ENCODE peak calls at places on chromosomes 6 and 20, in five cellular contexts. I is RWPE1, Z is GM13977, N is HFFc6, Y is choroid plexus epithelial cell. K is an unnamed sample.

GRCh38 chr6:149271348-149272340 is 45.9 kb upstream of the TAB2 start:
- DNase-seq in I (no peak), N (no peak), Y (peak; percentile 88), Z (peak; percentile 49), K (no peak)

GRCh38 chr6:156487877-156488276 is 289.3 kb upstream of the ARID1B start:
- DNase-seq in Y (no peak), N (no peak), I (no peak), Z (no peak), K (no peak)

GRCh38 chr6:1923454-1923853 is 313.7 kb downstream of the FOXC1 start:
- DNase-seq in N (no peak), Z (no peak), Y (no peak), I (no peak), K (no peak)

GRCh38 chr6:34237722-34238506 is 1.2 kb downstream of the HMGA1 start:
- DNase-seq in Z (peak; percentile 76), I (no peak), Y (peak; percentile 31), N (no peak), K (no peak)

GRCh38 chr6:101178748-101179147 is 214.8 kb upstream of the GRIK2 start:
- DNase-seq in Z (no peak), Y (peak; percentile 3), N (no peak), I (no peak), K (no peak)

GRCh38 chr20:36391456-36391855 is 85.3 kb downstream of the DLGAP4 start:
- DNase-seq in Z (no peak), I (no peak), Y (peak; percentile 8), N (no peak), K (no peak)

GRCh38 chr6:125170376-125170775 is 16.8 kb downstream of the TPD52L1 start:
- DNase-seq in N (peak; percentile 25), Y (peak; percentile 47), Z (no peak), I (no peak), K (no peak)

GRCh38 chr6:131065112-131065823 is 2.2 kb upstream of the EPB41L2 start:
- DNase-seq in N (no peak), Z (no peak), Y (no peak), I (no peak), K (no peak)

GRCh38 chr20:21523398-21523868 is 9.6 kb upstream of the NKX2-2 start:
- DNase-seq in N (no peak), I (no peak), Y (no peak), Z (no peak), K (peak; percentile 57)

GRCh38 chr20:21090112-21090737 is 15.9 kb downstream of the LINC00237 start:
- DNase-seq in Y (no peak), N (no peak), Z (no peak), I (no peak), K (no peak)

GRCh38 chr20:40993794-40994540 is 34.7 kb upstream of the TOP1 start:
- DNase-seq in Y (no peak), N (no peak), I (no peak), Z (no peak), K (peak; percentile 23)

GRCh38 chr6:169520104-169520503 is 181.7 kb downstream of the WDR27 start:
- DNase-seq in Z (no peak), N (peak; percentile 50), Y (peak; percentile 77), I (no peak), K (no peak)

GRCh38 chr20:45904583-45905504 is 7.1 kb downstream of the PLTP start:
- DNase-seq in I (no peak), Y (no peak), Z (no peak), N (no peak), K (no peak)

GRCh38 chr20:57876163-57876562 is 166.3 kb upstream of the PMEPA1 start:
- DNase-seq in I (no peak), Y (no peak), Z (no peak), N (no peak), K (no peak)

GRCh38 chr20:41249781-41250281 is 67.7 kb downstream of the ZHX3 start:
- DNase-seq in Z (no peak), N (no peak), Y (peak; percentile 82), I (peak; percentile 71), K (no peak)

GRCh38 chr6:26197736-26198625 is 110.8 kb downstream of the HFE start:
- DNase-seq in N (peak; percentile 18), I (no peak), Z (no peak), Y (peak; percentile 30), K (no peak)

GRCh38 chr6:29005183-29005885 is at the start of gene ZNF311:
- DNase-seq in I (peak; percentile 80), N (no peak), Y (peak; percentile 80), Z (no peak), K (no peak)

GRCh38 chr20:49562341-49563014 is 5.5 kb downstream of the PTGIS start:
- DNase-seq in N (peak; percentile 60), Y (peak; percentile 76), I (peak; percentile 68), Z (no peak), K (peak; percentile 89)

GRCh38 chr6:26195376-26195923 is 108.2 kb downstream of the HFE start:
- DNase-seq in I (peak; percentile 85), Z (peak; percentile 69), N (peak; percentile 92), Y (peak; percentile 98), K (no peak)

GRCh38 chr20:44651507-44652373 is at the start of gene ADA:
- DNase-seq in N (no peak), Y (peak; percentile 32), Z (peak; percentile 56), I (peak; percentile 77), K (no peak)

GRCh38 chr6:167676666-167677421 is 149.9 kb upstream of the AFDN start:
- DNase-seq in Z (no peak), I (no peak), Y (no peak), N (no peak), K (no peak)

GRCh38 chr6:2725999-2726567 is 24.6 kb downstream of the MYLK4 start:
- DNase-seq in N (no peak), Z (peak; percentile 64), Y (peak; percentile 85), I (no peak), K (no peak)

GRCh38 chr6:57329933-57330332 is 12.5 kb downstream of the PRIM2 start:
- DNase-seq in N (no peak), Y (no peak), Z (no peak), I (no peak), K (no peak)

GRCh38 chr6:35448191-35448590 is 3.9 kb upstream of the FANCE start:
- DNase-seq in I (no peak), N (no peak), Y (no peak), Z (no peak), K (no peak)

GRCh38 chr6:42390228-42390934 is 61.3 kb downstream of the TRERF1 start:
- DNase-seq in N (no peak), Y (no peak), Z (no peak), I (no peak), K (no peak)

GRCh38 chr20:10557685-10558084 is 116.1 kb downstream of the JAG1 start:
- DNase-seq in N (no peak), Z (no peak), I (peak; percentile 61), Y (no peak), K (no peak)

GRCh38 chr6:14542670-14543366 is 425.2 kb downstream of the CD83 start:
- DNase-seq in I (peak; percentile 48), Z (peak; percentile 28), Y (peak; percentile 55), N (peak; percentile 34), K (no peak)

GRCh38 chr20:18739785-18740184 is 73.8 kb upstream of the SCP2D1 start:
- DNase-seq in I (no peak), N (peak; percentile 70), Z (no peak), Y (peak; percentile 89), K (no peak)

GRCh38 chr20:59006167-59006863 is 739 bp downstream of the CTSZ start:
- DNase-seq in N (peak; percentile 19), Z (peak; percentile 50), I (peak; percentile 51), Y (no peak), K (no peak)

GRCh38 chr20:34979366-34980153 is 23.9 kb downstream of the MYH7B start:
- DNase-seq in Y (no peak), N (no peak), Z (no peak), I (peak; percentile 44), K (no peak)

DNA sequence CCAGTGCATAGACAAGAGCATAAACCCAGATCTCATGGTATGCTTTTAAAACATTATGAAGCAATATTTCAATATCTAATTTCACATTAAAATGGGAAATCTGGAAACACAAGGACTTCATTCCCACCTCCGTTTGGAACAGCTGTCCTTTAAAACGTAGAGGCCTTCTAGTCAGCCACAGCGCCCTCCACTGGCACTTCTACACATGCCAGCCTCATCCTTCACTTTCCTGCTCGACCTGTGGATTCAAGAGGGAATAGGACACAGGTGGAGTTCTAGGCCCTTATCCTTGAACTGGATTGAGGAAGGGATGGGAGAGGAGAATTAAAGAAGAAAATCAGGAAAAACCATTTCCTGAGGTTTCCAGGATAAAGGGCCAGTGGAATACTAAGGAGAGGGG is 85.6 kb downstream of the LYRM4 start:
- DNase-seq in N (no peak), I (no peak), Y (no peak), Z (no peak), K (no peak)
- TF ChIP-seq CTCF in N (peak; percentile 68), I (no peak), Y (peak; percentile 68), Z (peak; percentile 62), K (peak; percentile 37)

DNA sequence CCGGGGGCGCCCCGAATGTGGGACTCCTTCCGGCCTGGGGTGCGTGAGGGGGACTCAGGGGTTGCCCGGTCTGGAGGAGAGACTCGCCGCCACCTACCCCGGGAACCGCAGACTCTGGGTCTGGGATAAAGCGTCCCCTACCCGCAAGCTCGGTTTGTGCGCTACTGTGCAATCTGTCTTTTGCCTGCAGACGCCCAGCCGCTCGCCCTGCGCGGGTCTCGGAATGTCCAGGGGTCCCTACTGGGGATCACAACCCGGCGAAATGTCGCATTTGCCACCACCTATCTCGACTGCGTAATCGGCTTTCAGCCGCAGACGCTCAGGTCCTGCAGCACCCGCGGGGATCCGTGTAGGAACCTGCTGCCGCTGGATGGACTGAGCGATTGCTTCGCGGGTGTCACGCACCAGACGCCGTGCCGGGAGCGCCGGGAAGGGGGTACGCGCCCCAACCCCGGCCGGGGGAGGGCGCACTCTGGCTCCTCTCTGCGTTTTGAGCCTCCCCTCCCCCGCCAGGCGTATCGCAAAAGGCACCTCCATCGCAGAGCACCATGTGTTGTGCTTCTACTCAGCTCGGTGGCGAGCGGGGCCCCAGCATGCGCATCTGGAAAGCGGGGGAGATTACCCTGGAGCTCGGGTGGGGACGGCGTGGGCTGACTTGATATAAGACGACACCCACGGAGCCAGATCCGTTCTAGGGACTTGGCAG is 824 bp upstream of the PTPRA start:
- DNase-seq in Y (peak; percentile 66), Z (peak; percentile 71), I (peak; percentile 52), N (peak; percentile 30), K (peak; percentile 85)
- TF ChIP-seq CTCF in Y (peak; percentile 45), Z (peak; percentile 68), I (peak; percentile 65), N (peak; percentile 69), K (peak; percentile 42)

DNA sequence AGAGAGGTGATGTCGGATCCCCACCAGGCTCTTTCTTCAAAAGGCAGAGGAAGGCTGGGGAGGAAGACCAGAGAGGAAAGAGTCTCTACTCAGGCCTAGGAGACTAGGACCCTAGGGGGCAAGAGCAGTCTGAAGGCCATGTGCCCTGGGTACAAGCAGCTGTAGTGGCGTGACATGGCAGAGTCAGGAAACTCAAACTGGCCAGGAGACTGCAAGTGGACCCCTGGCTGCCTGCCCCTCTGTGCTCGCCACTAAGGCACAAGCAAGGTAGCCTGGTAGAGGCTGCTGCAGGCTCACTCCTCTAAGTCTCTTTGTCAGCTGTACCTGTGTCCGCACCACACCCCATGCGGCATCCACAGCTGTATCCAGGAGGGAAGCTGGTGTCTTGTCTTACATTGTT is 19.9 kb downstream of the CST9L start:
- DNase-seq in Z (no peak), Y (no peak), N (no peak), I (no peak), K (no peak)
- TF ChIP-seq CTCF in Z (no peak), Y (no peak), N (no peak), I (no peak), K (no peak)

DNA sequence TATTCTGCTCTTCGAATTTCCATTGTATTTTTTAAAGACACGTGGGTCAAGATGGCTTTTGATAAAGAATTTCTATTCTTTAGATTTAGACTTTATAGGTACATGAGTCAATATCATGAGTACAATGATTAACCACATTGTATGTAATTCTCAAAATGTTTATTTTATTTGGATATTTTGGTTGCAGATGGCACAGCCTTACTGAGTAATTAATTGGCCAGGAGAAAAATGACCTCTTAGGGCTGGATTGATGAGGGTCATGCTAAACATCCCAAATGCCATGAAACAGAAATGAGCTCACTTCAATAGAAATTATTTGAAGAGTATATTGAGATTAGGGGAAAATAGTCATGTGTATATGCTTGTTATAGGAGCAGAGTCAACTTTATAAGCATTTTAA is 131.2 kb upstream of the CCN2 start:
- DNase-seq in Y (no peak), N (no peak), I (no peak), Z (no peak), K (no peak)
- TF ChIP-seq CTCF in Y (no peak), N (no peak), I (no peak), Z (no peak), K (no peak)